ENCODE peak calls at places on chromosomes 1 and 21, in five cellular contexts. B, K, O, X and V are unnamed samples.

GRCh38 chr1:240226102-240226501 is 134.4 kb downstream of the FMN2 start:
- DNase-seq in K (no peak), O (no peak), B (no peak), X (no peak), V (no peak)

GRCh38 chr1:166903232-166903631 is 27.2 kb upstream of the TADA1 start:
- DNase-seq in X (no peak), O (no peak), B (peak), K (no peak), V (no peak)

GRCh38 chr1:26285366-26286063 is 5.6 kb downstream of the SH3BGRL3 start:
- DNase-seq in O (no peak), B (peak), X (peak), K (peak), V (no peak)

GRCh38 chr1:67833595-67833926 is 294 bp upstream of the GNG12 start:
- DNase-seq in K (no peak), B (no peak), O (peak), X (no peak), V (peak)

GRCh38 chr21:34157456-34158025 is 84.2 kb downstream of the MRPS6 start:
- DNase-seq in O (no peak), X (no peak), K (no peak), B (no peak), V (no peak)

GRCh38 chr1:174159253-174160108 is at the start of gene RABGAP1L:
- DNase-seq in O (peak), K (peak), X (peak), B (peak), V (peak)

GRCh38 chr1:207821464-207822045 is 69.7 kb downstream of the CD46 start:
- DNase-seq in X (no peak), O (no peak), K (no peak), B (no peak), V (no peak)

GRCh38 chr1:175612286-175612685 is 131.1 kb downstream of the TNR start:
- DNase-seq in K (no peak), X (no peak), B (peak), O (no peak), V (no peak)

GRCh38 chr1:206510371-206510770 is 3.0 kb downstream of the RASSF5 start:
- DNase-seq in K (no peak), X (no peak), O (no peak), B (no peak), V (no peak)

GRCh38 chr1:159088050-159088449 is 11.5 kb upstream of the AIM2 start:
- DNase-seq in B (no peak), X (no peak), O (peak), K (no peak), V (peak)

GRCh38 chr1:7549277-7549676 is 221.8 kb upstream of the VAMP3 start:
- DNase-seq in K (no peak), X (no peak), B (peak), O (peak), V (peak)

GRCh38 chr1:10897981-10898728 is 101.7 kb upstream of the CASZ1 start:
- DNase-seq in O (no peak), X (no peak), B (no peak), K (peak), V (no peak)

GRCh38 chr21:44975720-44976555 is 36.1 kb downstream of the SLX9 start:
- DNase-seq in B (no peak), X (no peak), O (no peak), K (no peak), V (no peak)

GRCh38 chr1:160645386-160646063 is 1.3 kb downstream of the SLAMF1 start:
- DNase-seq in X (no peak), B (no peak), K (no peak), O (no peak), V (no peak)

GRCh38 chr1:52707927-52708655 is 9.9 kb upstream of the COA7 start:
- DNase-seq in B (peak), X (no peak), O (peak), K (no peak), V (peak)

GRCh38 chr1:119988316-119989067 is 81.0 kb downstream of the NOTCH2 start:
- DNase-seq in O (peak), K (no peak), X (no peak), B (peak), V (no peak)

GRCh38 chr1:165884690-165885304 is 57.4 kb downstream of the UCK2 start:
- DNase-seq in K (no peak), X (no peak), B (peak), O (no peak), V (peak)

GRCh38 chr1:165886988-165887387 is 59.6 kb downstream of the UCK2 start:
- DNase-seq in K (no peak), X (no peak), B (no peak), O (no peak), V (no peak)

GRCh38 chr1:165886193-165886592 is 58.8 kb downstream of the UCK2 start:
- DNase-seq in K (no peak), O (no peak), X (no peak), B (no peak), V (no peak)

GRCh38 chr1:165884009-165884689 is 56.7 kb downstream of the UCK2 start:
- DNase-seq in B (no peak), O (no peak), K (no peak), X (no peak), V (no peak)

GRCh38 chr1:165885305-165885694 is 57.9 kb downstream of the UCK2 start:
- DNase-seq in B (no peak), K (no peak), X (no peak), O (no peak), V (no peak)
- H3K4me2 ChIP-seq in B (no peak), K (no peak), X (no peak), O (no peak), V (no peak)

GRCh38 chr1:153922076-153922837 is 515 bp downstream of the GATAD2B start:
- DNase-seq in O (no peak), X (peak), K (no peak), B (peak), V (peak)
- H3K4ac ChIP-seq in O (peak), X (no peak), K (no peak), B (peak), V (peak)

GRCh38 chr1:20484526-20485462 is 1.2 kb downstream of the CAMK2N1 start:
- DNase-seq in B (peak), K (no peak), O (no peak), X (peak), V (peak)

GRCh38 chr1:20481643-20482498 is 4.1 kb downstream of the CAMK2N1 start:
- DNase-seq in K (no peak), B (no peak), X (no peak), O (no peak), V (no peak)

GRCh38 chr1:20483833-20484525 is 2.0 kb downstream of the CAMK2N1 start:
- DNase-seq in B (peak), X (peak), K (peak), O (peak), V (peak)

GRCh38 chr1:20481158-20481617 is 4.8 kb downstream of the CAMK2N1 start:
- DNase-seq in O (peak), K (no peak), B (no peak), X (no peak), V (no peak)

DNA sequence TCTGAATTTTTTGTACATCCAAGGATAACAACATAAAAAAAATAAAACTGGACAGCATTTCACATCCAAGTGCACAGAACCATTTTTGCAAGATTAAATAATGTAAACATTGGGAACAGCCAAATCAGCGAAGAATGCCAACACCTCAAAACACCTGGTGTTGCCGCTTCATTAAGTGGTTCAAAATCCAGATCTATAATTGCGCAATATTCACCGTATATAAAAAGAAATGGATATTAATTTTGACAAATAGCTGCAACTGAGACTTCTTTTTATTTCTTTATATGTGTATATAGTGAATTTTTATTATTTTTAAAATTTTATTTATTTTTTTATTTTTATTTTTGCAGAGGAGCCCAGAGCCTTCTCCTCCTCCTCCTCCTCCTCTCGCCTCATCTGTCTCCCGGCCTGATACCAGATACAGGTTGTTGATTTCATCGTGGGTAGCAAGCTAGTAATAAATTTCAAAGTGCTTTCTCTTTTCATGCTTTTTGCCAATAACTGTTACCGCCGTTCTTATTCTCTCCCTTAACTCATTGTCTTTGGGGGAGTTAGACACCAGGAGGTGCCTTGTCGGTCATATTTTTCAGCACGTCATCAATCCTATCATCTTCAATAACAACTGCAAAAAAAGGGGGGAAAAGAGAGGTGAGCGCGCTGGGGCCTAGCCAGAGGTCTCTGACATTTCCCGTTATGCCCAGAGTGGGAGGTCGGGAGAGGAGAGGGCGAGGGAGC is 2.7 kb downstream of the CAMK2N1 start:
- DNase-seq in K (no peak), O (no peak), X (no peak), B (no peak), V (no peak)
- H3K23ac ChIP-seq in K (no peak), O (peak), X (no peak), B (no peak), V (no peak)

DNA sequence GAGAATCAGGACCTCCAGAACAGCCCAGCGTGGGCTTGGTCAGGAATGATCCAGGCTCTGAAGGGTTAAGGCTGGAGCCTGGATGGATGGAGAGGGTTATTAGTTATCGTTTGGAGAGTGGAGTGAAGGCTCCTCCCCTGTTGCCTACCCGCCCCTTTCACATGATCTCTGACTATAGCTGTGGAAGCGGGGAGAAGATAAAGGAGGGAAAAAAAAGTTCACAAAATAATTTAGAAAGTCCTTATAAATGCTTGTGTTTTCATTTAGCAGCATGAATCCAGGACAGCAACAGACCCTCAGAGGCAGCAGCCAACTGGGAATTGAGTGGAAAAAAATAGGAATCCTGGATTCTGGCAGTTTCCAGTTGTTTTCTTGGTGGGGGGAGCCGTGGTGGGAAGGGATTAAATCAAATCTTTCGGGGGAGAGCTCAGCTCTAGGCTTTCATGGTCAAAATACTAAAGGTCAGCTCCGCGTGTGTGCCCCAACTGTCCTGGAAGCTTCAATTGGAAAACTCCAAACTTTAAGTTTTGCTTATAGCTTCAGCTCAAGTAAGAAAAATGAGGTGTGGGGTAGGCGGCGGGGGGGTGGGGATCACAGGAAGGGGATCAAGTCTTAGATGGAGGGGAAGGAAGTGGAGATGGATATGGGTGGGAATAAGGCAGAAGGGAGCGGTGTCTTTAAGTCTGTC is 574 bp upstream of the DDR2 start:
- DNase-seq in O (peak), K (no peak), X (no peak), B (no peak), V (peak)
- H3K4me2 ChIP-seq in O (peak), K (no peak), X (no peak), B (no peak), V (peak)

GRCh38 chr21:42925114-42925907 is at the start of gene ERVH48-1:
- DNase-seq in K (peak), X (no peak), B (peak), O (peak), V (peak)

GRCh38 chr21:42931560-42932235 is 6.3 kb upstream of the ERVH48-1 start:
- DNase-seq in O (no peak), B (peak), X (no peak), K (no peak), V (peak)

GRCh38 chr21:42924433-42924751 is 1.0 kb downstream of the ERVH48-1 start:
- DNase-seq in X (no peak), K (no peak), O (no peak), B (peak), V (no peak)

GRCh38 chr21:42929969-42930368 is 4.5 kb upstream of the ERVH48-1 start:
- DNase-seq in O (no peak), B (no peak), X (no peak), K (no peak), V (no peak)
- H3K4ac ChIP-seq in O (no peak), B (peak), X (no peak), K (no peak), V (no peak)

GRCh38 chr1:211921579-211922095 is 91.1 kb upstream of the LPGAT1 start:
- DNase-seq in K (no peak), O (no peak), X (no peak), B (no peak), V (no peak)

GRCh38 chr1:211923065-211923464 is 92.5 kb upstream of the LPGAT1 start:
- DNase-seq in K (no peak), B (no peak), O (no peak), X (no peak), V (no peak)

GRCh38 chr1:211924256-211924655 is 93.7 kb upstream of the LPGAT1 start:
- DNase-seq in B (no peak), X (no peak), K (no peak), O (no peak), V (no peak)

GRCh38 chr1:211928222-211928856 is 97.8 kb upstream of the LPGAT1 start:
- DNase-seq in O (no peak), B (peak), K (no peak), X (no peak), V (peak)

GRCh38 chr1:211925016-211925415 is 94.5 kb upstream of the LPGAT1 start:
- DNase-seq in O (no peak), B (no peak), X (peak), K (peak), V (no peak)
- H3K23ac ChIP-seq in O (no peak), B (no peak), X (no peak), K (no peak), V (no peak)